ENCODE peak calls at places on chromosome 17, in ten cellular contexts. M is cerebellar cortex; X is HTR-8/SVneo; G is cardiac septum; Y is AG10803; L is NCI-H345; F is AG04450; I is stimulated activated CD8-positive, alpha-beta memory T cell treated with anti-CD3 and anti-CD28 coated beads, Interleukin-2, amount 100 ng/mL, for 1 hour; Z is NCI-H1436 treated with DMSO at 0.1 percent for 48 hours; W is RCC 7860. V is an unnamed sample.

GRCh38 chr17:349666-350065 is 2.9 kb downstream of the RPH3AL start:
- DNase-seq in M (no peak), X (no peak), G (no peak), Y (no peak), L (no peak), F (no peak), I (no peak), Z (no peak), W (no peak), V (no peak)

GRCh38 chr17:76630151-76630550 is 13.4 kb downstream of the ST6GALNAC1 start:
- DNase-seq in M (no peak), X (no peak), G (no peak), Y (no peak), L (no peak), F (no peak), I (no peak), Z (no peak), W (no peak), V (no peak)

GRCh38 chr17:841313-841712 is 59.2 kb downstream of the MRM3 start:
- DNase-seq in M (no peak), X (no peak), G (no peak), Y (no peak), L (no peak), F (no peak), I (no peak), Z (no peak), W (no peak), V (no peak)

GRCh38 chr17:35312790-35313711 is 60.4 kb downstream of the SLFN11 start:
- DNase-seq in M (peak), X (peak), G (no peak), Y (peak), L (peak), F (peak), I (peak), Z (peak), W (peak), V (peak)

GRCh38 chr17:81712468-81713003 is 452 bp downstream of the SLC25A10 start:
- DNase-seq in M (no peak), X (no peak), G (no peak), Y (peak), L (no peak), F (no peak), I (no peak), Z (no peak), W (peak), V (no peak)

GRCh38 chr17:50560931-50561750 is 626 bp downstream of the CACNA1G start:
- DNase-seq in M (no peak), X (no peak), G (no peak), Y (no peak), L (no peak), F (no peak), I (no peak), Z (no peak), W (no peak), V (no peak)

GRCh38 chr17:78935419-78936323 is 10.5 kb upstream of the TIMP2 start:
- DNase-seq in M (no peak), X (peak), G (no peak), Y (peak), L (no peak), F (peak), I (no peak), Z (no peak), W (peak), V (no peak)

GRCh38 chr17:81924557-81925532 is 2.7 kb downstream of the MAFG start:
- DNase-seq in M (no peak), X (no peak), G (no peak), Y (no peak), L (no peak), F (no peak), I (no peak), Z (no peak), W (no peak), V (no peak)

GRCh38 chr17:67779098-67779672 is 46.1 kb upstream of the BPTF start:
- DNase-seq in M (peak), X (peak), G (no peak), Y (peak), L (no peak), F (no peak), I (no peak), Z (no peak), W (no peak), V (no peak)

GRCh38 chr17:3385869-3386816 is at the start of gene OR3A2:
- DNase-seq in M (no peak), X (no peak), G (no peak), Y (no peak), L (no peak), F (no peak), I (no peak), Z (no peak), W (no peak), V (no peak)

GRCh38 chr17:34171245-34171818 is 83.8 kb upstream of the CCL2 start:
- DNase-seq in M (peak), X (peak), G (no peak), Y (peak), L (peak), F (no peak), I (peak), Z (no peak), W (peak), V (no peak)

GRCh38 chr17:73317554-73318426 is 6.0 kb upstream of the CDC42EP4 start:
- DNase-seq in M (no peak), X (no peak), G (no peak), Y (no peak), L (no peak), F (no peak), I (no peak), Z (no peak), W (no peak), V (no peak)

GRCh38 chr17:37741334-37742113 is 3.3 kb downstream of the HNF1B start:
- DNase-seq in M (no peak), X (no peak), G (no peak), Y (no peak), L (peak), F (no peak), I (no peak), Z (no peak), W (no peak), V (no peak)

GRCh38 chr17:78925662-78926555 is 722 bp upstream of the TIMP2 start:
- DNase-seq in M (peak), X (peak), G (no peak), Y (peak), L (peak), F (peak), I (no peak), Z (no peak), W (no peak), V (no peak)

GRCh38 chr17:27366438-27366837 is 72.5 kb downstream of the WSB1 start:
- DNase-seq in M (no peak), X (no peak), G (no peak), Y (no peak), L (no peak), F (no peak), I (no peak), Z (no peak), W (no peak), V (no peak)

GRCh38 chr17:4329838-4330237 is 36.6 kb downstream of the UBE2G1 start:
- DNase-seq in M (no peak), X (peak), G (no peak), Y (peak), L (no peak), F (peak), I (no peak), Z (no peak), W (peak), V (no peak)

GRCh38 chr17:67335245-67335835 is 31.0 kb downstream of the PSMD12 start:
- DNase-seq in M (no peak), X (no peak), G (no peak), Y (no peak), L (no peak), F (no peak), I (no peak), Z (no peak), W (no peak), V (no peak)

GRCh38 chr17:62666801-62667591 is 39.5 kb downstream of the MRC2 start:
- DNase-seq in M (no peak), X (no peak), G (peak), Y (no peak), L (no peak), F (no peak), I (no peak), Z (no peak), W (no peak), V (no peak)

GRCh38 chr17:82524540-82524939 is 5.0 kb downstream of the FOXK2 start:
- DNase-seq in M (no peak), X (no peak), G (no peak), Y (no peak), L (peak), F (no peak), I (no peak), Z (no peak), W (no peak), V (no peak)

GRCh38 chr17:56832446-56832845 is 1.3 kb downstream of the C17orf67 start:
- DNase-seq in M (no peak), X (no peak), G (no peak), Y (no peak), L (no peak), F (no peak), I (no peak), Z (no peak), W (no peak), V (no peak)

GRCh38 chr17:70683936-70684335 is 514.6 kb downstream of the KCNJ2 start:
- DNase-seq in M (no peak), X (no peak), G (no peak), Y (no peak), L (no peak), F (no peak), I (no peak), Z (no peak), W (no peak), V (no peak)

GRCh38 chr17:27379863-27380533 is 76.2 kb upstream of the KSR1 start:
- DNase-seq in M (peak), X (no peak), G (peak), Y (peak), L (peak), F (no peak), I (no peak), Z (no peak), W (no peak), V (no peak)

GRCh38 chr17:28993013-28993600 is 12.7 kb downstream of the SEZ6 start:
- DNase-seq in M (no peak), X (peak), G (no peak), Y (no peak), L (no peak), F (no peak), I (no peak), Z (no peak), W (no peak), V (no peak)

GRCh38 chr17:64687959-64688358 is 25.9 kb upstream of the SMURF2 start:
- DNase-seq in M (no peak), X (no peak), G (no peak), Y (peak), L (no peak), F (no peak), I (no peak), Z (no peak), W (peak), V (no peak)

GRCh38 chr17:61234102-61234750 is 165.4 kb upstream of the TBX2 start:
- DNase-seq in M (no peak), X (no peak), G (no peak), Y (no peak), L (no peak), F (no peak), I (no peak), Z (no peak), W (no peak), V (no peak)

GRCh38 chr17:74054249-74054648 is 149.2 kb upstream of the RPL38 start:
- DNase-seq in M (no peak), X (no peak), G (no peak), Y (no peak), L (no peak), F (no peak), I (no peak), Z (no peak), W (no peak), V (no peak)

GRCh38 chr17:17626151-17626805 is 34.8 kb upstream of the PEMT start:
- DNase-seq in M (no peak), X (no peak), G (no peak), Y (no peak), L (peak), F (no peak), I (no peak), Z (no peak), W (no peak), V (peak)

GRCh38 chr17:56699186-56699895 is 105.8 kb downstream of the NOG start:
- DNase-seq in M (peak), X (peak), G (no peak), Y (peak), L (peak), F (peak), I (no peak), Z (no peak), W (peak), V (peak)

GRCh38 chr17:42275527-42276358 is 448 bp downstream of the STAT5B start:
- DNase-seq in M (no peak), X (no peak), G (no peak), Y (peak), L (peak), F (peak), I (no peak), Z (no peak), W (no peak), V (no peak)

GRCh38 chr17:44786551-44787081 is 27.8 kb downstream of the ADAM11 start:
- DNase-seq in M (peak), X (no peak), G (peak), Y (no peak), L (no peak), F (no peak), I (no peak), Z (no peak), W (no peak), V (no peak)

GRCh38 chr17:40301315-40301714 is 7.7 kb upstream of the RARA start:
- DNase-seq in M (no peak), X (no peak), G (peak), Y (no peak), L (no peak), F (no peak), I (no peak), Z (no peak), W (no peak), V (no peak)

GRCh38 chr17:40167685-40168261 is 9.5 kb upstream of the RAPGEFL1 start:
- DNase-seq in M (no peak), X (no peak), G (no peak), Y (no peak), L (no peak), F (no peak), I (no peak), Z (no peak), W (no peak), V (no peak)

GRCh38 chr17:42289863-42290165 is 1.5 kb downstream of the STAT5A start:
- DNase-seq in M (no peak), X (no peak), G (no peak), Y (no peak), L (no peak), F (no peak), I (no peak), Z (no peak), W (no peak), V (no peak)

GRCh38 chr17:21211825-21212479 is 2.0 kb downstream of the TMEM11 start:
- DNase-seq in M (no peak), X (no peak), G (no peak), Y (no peak), L (no peak), F (no peak), I (no peak), Z (no peak), W (no peak), V (no peak)

GRCh38 chr17:55677449-55677848 is 45.2 kb downstream of the TMEM100 start:
- DNase-seq in M (no peak), X (no peak), G (no peak), Y (no peak), L (no peak), F (no peak), I (no peak), Z (no peak), W (no peak), V (no peak)

V was measured in DMS153.